ENCODE peak calls at places on chromosomes 13 and 19, in seven cellular contexts. L is activated CD4-positive, alpha-beta memory T cell treated with anti-CD3 and anti-CD28 coated beads, Interleukin-2, amount 10 ng/mL, durations not matched to agents 7 days and 5 days; V is left colon; Z is activated T-cell treated with anti-CD3 and anti-CD28 coated beads, Interleukin-2, amount 50 U/mL, for 72 hours; J is stimulated activated CD4-positive, alpha-beta T cell treated with anti-CD3 and anti-CD28 coated beads, TNF-alpha, amount 100 ng/mL, for 1 hour; B is activated T-helper 1 cell treated with anti-CD3 and anti-CD28 coated beads, Interleukin-2, amount 50 U/mL, for 16 hours; E is AG09309. Q is an unnamed sample.

GRCh38 chr13:58032676-58033440 is 401.3 kb downstream of the PCDH17 start:
- DNase-seq in E (no peak), V (no peak), Z (no peak), B (no peak), L (no peak), J (no peak), Q (no peak)

GRCh38 chr13:28628250-28628649 is 30.7 kb upstream of the POMP start:
- DNase-seq in V (no peak), Z (no peak), J (no peak), L (no peak), B (no peak), E (no peak), Q (no peak)

GRCh38 chr13:102195566-102196462 is 206.0 kb downstream of the FGF14 start:
- DNase-seq in Z (no peak), E (no peak), V (no peak), L (no peak), B (no peak), J (no peak), Q (no peak)

GRCh38 chr13:99907038-99907437 is 64.5 kb downstream of the ZIC5 start:
- DNase-seq in V (no peak), E (no peak), J (no peak), Z (no peak), L (no peak), B (no peak), Q (no peak)

GRCh38 chr13:50527612-50528509 is 315.6 kb downstream of the DLEU7 start:
- DNase-seq in E (no peak), J (no peak), V (no peak), Z (peak; percentile 3), B (no peak), L (no peak), Q (no peak)

GRCh38 chr13:100362371-100362770 is 226.2 kb downstream of the GGACT start:
- DNase-seq in L (no peak), V (no peak), E (no peak), Z (no peak), B (no peak), J (no peak), Q (no peak)

GRCh38 chr19:7763696-7764095 is 653 bp downstream of the CLEC4M start:
- DNase-seq in V (no peak), Z (no peak), B (no peak), E (no peak), J (no peak), L (no peak), Q (no peak)

GRCh38 chr19:18109731-18110671 is 12.4 kb downstream of the MAST3 start:
- DNase-seq in E (no peak), L (peak; percentile 57), Z (peak; percentile 62), B (no peak), J (no peak), V (peak; percentile 73), Q (no peak)

GRCh38 chr19:8210660-8211101 is 1.5 kb downstream of the CERS4 start:
- DNase-seq in Z (no peak), J (no peak), B (no peak), E (no peak), V (no peak), L (no peak), Q (no peak)

GRCh38 chr13:21149568-21149967 is 26.8 kb downstream of the SKA3 start:
- DNase-seq in B (no peak), J (no peak), L (no peak), V (no peak), E (no peak), Z (no peak), Q (no peak)

GRCh38 chr13:114027046-114027760 is 53.3 kb upstream of the C13orf46 start:
- DNase-seq in Z (no peak), V (no peak), L (no peak), J (no peak), B (no peak), E (no peak), Q (no peak)

GRCh38 chr19:3213159-3213558 is 11.3 kb upstream of the CELF5 start:
- DNase-seq in B (no peak), L (no peak), V (no peak), J (no peak), Z (no peak), E (no peak), Q (no peak)

GRCh38 chr13:50030315-50030714 is 15.1 kb downstream of the KCNRG start:
- DNase-seq in E (no peak), Z (no peak), L (no peak), J (no peak), V (no peak), B (no peak), Q (peak; percentile 30)

GRCh38 chr19:8396563-8397203 is 6.5 kb downstream of the RAB11B start:
- DNase-seq in V (peak; percentile 64), E (no peak), B (peak; percentile 40), J (peak; percentile 20), L (peak; percentile 86), Z (peak; percentile 81), Q (peak; percentile 75)

GRCh38 chr19:48739835-48740704 is at the start of gene RASIP1:
- DNase-seq in E (no peak), B (no peak), J (no peak), Z (no peak), V (no peak), L (no peak), Q (no peak)

GRCh38 chr13:91406619-91407018 is 8.2 kb downstream of the GPC5 start:
- DNase-seq in V (no peak), E (no peak), J (no peak), B (no peak), Z (peak; percentile 39), L (no peak), Q (peak; percentile 50)